ENCODE peak calls at places on chromosomes 13 and 19, in six cellular contexts. V, W, R, K, E and X are unnamed samples.

GRCh38 chr13:67235265-67235664 is 5.1 kb upstream of the PCDH9 start:
- DNase-seq in K (no peak), E (no peak), W (no peak), V (no peak), R (peak; percentile 56), X (no peak)

GRCh38 chr19:46615966-46616365 is 8.9 kb downstream of the PTGIR start:
- DNase-seq in E (no peak), K (no peak), R (no peak), W (no peak), V (no peak), X (no peak)

GRCh38 chr19:16193466-16193865 is 4.2 kb upstream of the AP1M1 start:
- DNase-seq in V (no peak), W (no peak), R (no peak), K (no peak), E (no peak), X (no peak)

GRCh38 chr13:36543671-36544070 is 111.4 kb downstream of the CCNA1 start:
- DNase-seq in V (no peak), E (no peak), W (no peak), R (no peak), K (no peak), X (no peak)

GRCh38 chr13:99028890-99029289 is 51.0 kb upstream of the DOCK9 start:
- DNase-seq in W (peak; percentile 12), V (no peak), R (no peak), K (peak; percentile 28), E (no peak), X (no peak)

GRCh38 chr19:11659612-11660011 is 62.3 kb downstream of the ZNF627 start:
- DNase-seq in K (no peak), W (no peak), V (no peak), R (peak; percentile 51), E (peak; percentile 15), X (no peak)

GRCh38 chr13:22936228-22936627 is 244.6 kb upstream of the SGCG start:
- DNase-seq in R (no peak), E (no peak), W (no peak), V (no peak), K (no peak), X (no peak)

GRCh38 chr19:17974551-17974950 is 7.6 kb downstream of the KCNN1 start:
- DNase-seq in E (no peak), R (no peak), W (no peak), V (no peak), K (no peak), X (no peak)

GRCh38 chr19:10399878-10400277 is 3.5 kb downstream of the CDC37 start:
- DNase-seq in W (no peak), V (no peak), E (no peak), K (no peak), R (no peak), X (no peak)

GRCh38 chr19:42480335-42481095 is 37.8 kb upstream of the CXCL17 start:
- DNase-seq in W (peak; percentile 78), K (peak; percentile 58), V (no peak), R (no peak), E (peak; percentile 93), X (no peak)

GRCh38 chr19:13865578-13866462 is 11.1 kb upstream of the NANOS3 start:
- DNase-seq in W (no peak), R (peak; percentile 81), V (peak; percentile 42), K (no peak), E (no peak), X (no peak)

GRCh38 chr19:30225615-30226463 is 146.3 kb upstream of the ZNF536 start:
- DNase-seq in R (peak; percentile 73), V (no peak), W (no peak), E (no peak), K (no peak), X (peak; percentile 44)

GRCh38 chr13:48570225-48570828 is 37.4 kb upstream of the RCBTB2 start:
- DNase-seq in E (no peak), K (peak; percentile 79), R (no peak), W (no peak), V (no peak), X (peak; percentile 70)

GRCh38 chr19:9836021-9836420 is 903 bp downstream of the PIN1 start:
- DNase-seq in W (no peak), K (no peak), R (peak; percentile 41), V (no peak), E (no peak), X (no peak)

GRCh38 chr19:51371186-51371690 is 1.2 kb downstream of the NKG7 start:
- DNase-seq in K (no peak), E (no peak), R (no peak), V (no peak), W (no peak), X (no peak)

GRCh38 chr19:28556371-28556770 is 656.6 kb downstream of the UQCRFS1 start:
- DNase-seq in R (no peak), K (no peak), E (no peak), V (no peak), W (no peak), X (no peak)

GRCh38 chr13:74301200-74302063 is 167.2 kb upstream of the KLF12 start:
- DNase-seq in E (no peak), V (no peak), W (no peak), K (no peak), R (no peak), X (no peak)

GRCh38 chr13:42947925-42948324 is 44.1 kb downstream of the EPSTI1 start:
- DNase-seq in K (no peak), W (no peak), R (no peak), V (no peak), E (no peak), X (no peak)

GRCh38 chr19:4014541-4015491 is 7.3 kb downstream of the PIAS4 start:
- DNase-seq in R (peak; percentile 70), E (no peak), V (peak; percentile 33), W (no peak), K (peak; percentile 34), X (peak; percentile 77)

GRCh38 chr13:89695343-89696257 is 1651.9 kb upstream of the MIR17HG start:
- DNase-seq in W (peak; percentile 39), V (no peak), E (peak; percentile 9), K (no peak), R (peak; percentile 42), X (no peak)

GRCh38 chr13:75368167-75368566 is 113.8 kb downstream of the TBC1D4 start:
- DNase-seq in K (no peak), R (no peak), E (no peak), V (peak; percentile 57), W (no peak), X (no peak)

GRCh38 chr13:112575295-112575622 is 12.7 kb downstream of the TUBGCP3 start:
- DNase-seq in E (no peak), V (no peak), R (no peak), W (no peak), K (no peak), X (no peak)

GRCh38 chr13:36806102-36806501 is 12.9 kb upstream of the RFXAP start:
- DNase-seq in R (no peak), E (no peak), W (no peak), K (no peak), V (no peak), X (no peak)

GRCh38 chr13:91785435-91786137 is 387.2 kb downstream of the GPC5 start:
- DNase-seq in R (no peak), E (no peak), V (no peak), W (no peak), K (no peak), X (no peak)

GRCh38 chr19:44808463-44809371 is at the start of gene BCAM:
- DNase-seq in K (peak; percentile 87), R (peak; percentile 97), V (peak; percentile 82), W (peak; percentile 53), E (peak; percentile 65), X (peak; percentile 91)

GRCh38 chr19:3057275-3057714 is 5.0 kb downstream of the TLE5 start:
- DNase-seq in E (no peak), W (peak; percentile 62), R (no peak), V (peak; percentile 91), K (peak; percentile 88), X (peak; percentile 97)

GRCh38 chr13:112837371-112838037 is 131.5 kb upstream of the MCF2L start:
- DNase-seq in K (no peak), E (no peak), W (no peak), R (no peak), V (no peak), X (peak; percentile 53)

GRCh38 chr13:19862511-19863313 is 737 bp downstream of the ZMYM5 start:
- DNase-seq in E (no peak), W (peak; percentile 27), K (peak; percentile 36), R (no peak), V (peak; percentile 30), X (peak; percentile 71)

GRCh38 chr19:18284710-18285430 is 3.4 kb upstream of the JUND start:
- DNase-seq in W (no peak), E (no peak), K (peak; percentile 19), R (no peak), V (no peak), X (no peak)

GRCh38 chr19:49347835-49348234 is 12.6 kb downstream of the CD37 start:
- DNase-seq in K (no peak), W (peak; percentile 92), R (peak; percentile 66), V (peak; percentile 58), E (peak; percentile 44), X (no peak)

GRCh38 chr13:101323601-101324000 is 92.7 kb downstream of the NALCN start:
- DNase-seq in K (no peak), V (no peak), W (no peak), E (no peak), R (no peak), X (no peak)

GRCh38 chr13:101317986-101318523 is 98.3 kb downstream of the NALCN start:
- DNase-seq in W (no peak), V (no peak), K (no peak), R (no peak), E (no peak), X (no peak)
- TF ChIP-seq EP300 in W (no peak), V (no peak), K (no peak), R (no peak), E (no peak), X (no peak)

DNA sequence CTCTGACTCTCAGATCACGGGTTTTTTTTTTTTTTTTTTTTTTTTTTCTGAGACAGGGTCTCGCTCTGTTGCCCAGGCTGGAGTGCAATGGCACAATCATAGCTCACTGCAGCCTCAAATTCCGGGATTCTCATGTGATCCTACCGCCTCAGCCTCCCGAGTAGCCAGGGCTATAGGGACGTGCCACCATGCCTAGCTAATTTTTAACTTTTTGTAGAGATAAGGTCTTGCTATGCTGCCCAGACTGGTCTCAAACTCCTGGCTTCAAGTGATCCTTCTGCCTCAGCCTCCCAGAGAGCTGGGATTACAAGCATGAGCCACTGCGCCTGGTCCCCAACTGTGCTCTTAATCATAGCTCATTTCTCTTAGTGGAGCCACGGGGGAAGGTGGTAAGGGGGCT is 4.6 kb upstream of the GRAMD1A start:
- DNase-seq in R (no peak), W (peak; percentile 72), V (no peak), E (peak; percentile 84), K (no peak), X (no peak)
- H3K4me1 ChIP-seq in R (peaks cover 9% of the 10 kb centered on the region), W (peaks cover 57% of the 10 kb centered on the region), V (peaks cover 23% of the 10 kb centered on the region), E (peaks cover 67% of the 10 kb centered on the region), K (peaks cover 55% of the 10 kb centered on the region), X (no peaks in the 10 kb centered on the region)

DNA sequence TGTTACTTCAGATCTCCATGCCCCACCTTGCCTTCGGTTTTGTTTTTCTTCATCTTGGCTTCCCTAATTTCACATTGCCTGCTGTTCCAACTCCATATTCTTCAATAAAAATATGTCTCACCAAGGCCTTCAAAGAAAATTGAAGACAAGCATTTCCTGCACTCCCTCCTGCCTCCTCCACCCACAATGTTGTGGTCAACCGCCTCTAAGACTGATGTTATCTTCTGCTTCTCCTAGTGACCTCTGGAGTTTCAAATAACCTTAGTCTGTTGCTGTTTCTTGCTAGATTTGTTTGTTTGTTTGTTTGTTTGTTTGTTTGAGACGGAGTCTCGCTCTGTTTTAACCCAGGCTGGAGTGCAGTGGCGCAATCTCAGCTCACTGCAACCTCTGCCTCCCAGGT is 14.6 kb downstream of the PLD3 start:
- DNase-seq in W (no peak), E (no peak), R (no peak), K (no peak), V (no peak), X (no peak)
- TF ChIP-seq EP300 in W (no peak), E (no peak), R (no peak), K (no peak), V (no peak), X (no peak)

GRCh38 chr13:97241761-97242160 is 19.6 kb downstream of the MBNL2 start:
- DNase-seq in E (no peak), K (no peak), V (no peak), R (no peak), W (no peak), X (no peak)
- H3K4me1 ChIP-seq in E (peaks cover 100% of the 10 kb centered on the region), K (peaks cover 81% of the 10 kb centered on the region), V (peaks cover 20% of the 10 kb centered on the region), R (peaks cover 18% of the 10 kb centered on the region), W (peaks cover 83% of the 10 kb centered on the region), X (peaks cover 99% of the 10 kb centered on the region)